ENCODE peak calls at places on chromosome 13, in eight cellular contexts. T is PC-3, L is GM23248, E is heart left ventricle, P is bronchial epithelial cell, S is GM12878, B is Panc1, C is mesenchymal stem cell. G is an unnamed sample. For H3K27me3, the result is how much of the 10 kb centered on the place peaks cover.

GRCh38 chr13:112616586-112617381 is 28.8 kb upstream of the TUBGCP3 start:
- DNase-seq in P (peak), T (peak), C (peak), S (no peak), L (peak), B (peak), E (no peak), G (peak)

GRCh38 chr13:31860002-31860401 is 120.7 kb downstream of the RXFP2 start:
- DNase-seq in P (no peak), L (no peak), B (no peak), T (no peak), C (no peak), S (no peak), E (peak), G (no peak)

GRCh38 chr13:24500977-24501376 is 11.6 kb downstream of the PARP4 start:
- DNase-seq in P (peak), B (no peak), E (no peak), L (peak), C (no peak), S (no peak), T (peak), G (no peak)

GRCh38 chr13:113981201-113981605 is 7.3 kb upstream of the C13orf46 start:
- DNase-seq in L (peak), P (peak), B (no peak), S (no peak), C (no peak), E (peak), T (peak), G (no peak)

GRCh38 chr13:108834193-108834592 is 204.8 kb downstream of the MYO16 start:
- DNase-seq in T (peak), E (no peak), S (no peak), P (no peak), C (peak), L (no peak), B (no peak), G (no peak)

GRCh38 chr13:113976711-113977684 is 3.1 kb upstream of the C13orf46 start:
- DNase-seq in P (peak), B (no peak), L (peak), S (no peak), E (no peak), T (peak), C (no peak), G (no peak)

GRCh38 chr13:87005511-87005910 is 665.7 kb upstream of the SLITRK5 start:
- DNase-seq in E (no peak), P (no peak), B (no peak), C (no peak), L (no peak), S (no peak), T (no peak), G (no peak)

GRCh38 chr13:59915252-59915651 is 248.5 kb downstream of the DIAPH3 start:
- DNase-seq in L (no peak), B (no peak), C (no peak), S (no peak), P (no peak), T (no peak), E (no peak), G (no peak)

GRCh38 chr13:34459856-34460255 is 482.2 kb upstream of the NBEA start:
- DNase-seq in C (no peak), L (no peak), P (no peak), S (no peak), B (no peak), E (no peak), T (no peak), G (no peak)

GRCh38 chr13:106117640-106118039 is 417.8 kb downstream of the EFNB2 start:
- DNase-seq in P (no peak), S (no peak), L (no peak), C (no peak), T (no peak), E (no peak), B (no peak), G (no peak)

GRCh38 chr13:67075239-67075638 is 154.9 kb downstream of the PCDH9 start:
- DNase-seq in T (peak), S (no peak), B (no peak), P (no peak), L (no peak), E (no peak), C (no peak), G (no peak)

GRCh38 chr13:98351636-98352035 is 174.6 kb upstream of the RNF113B start:
- DNase-seq in T (no peak), E (no peak), L (no peak), P (no peak), B (no peak), S (no peak), C (no peak), G (no peak)

GRCh38 chr13:46663644-46664043 is 110.7 kb downstream of the LRCH1 start:
- DNase-seq in T (peak), P (peak), B (no peak), C (peak), E (no peak), L (peak), S (no peak), G (no peak)

GRCh38 chr13:33722216-33722900 is 95.6 kb upstream of the RFC3 start:
- DNase-seq in L (peak), S (no peak), T (no peak), C (peak), E (no peak), P (no peak), B (no peak), G (no peak)

GRCh38 chr13:97275265-97275664 is 53.1 kb downstream of the MBNL2 start:
- DNase-seq in B (no peak), T (peak), C (peak), P (peak), S (no peak), L (peak), E (no peak), G (no peak)

GRCh38 chr13:75251188-75251587 is 230.8 kb downstream of the TBC1D4 start:
- DNase-seq in B (no peak), E (no peak), P (no peak), S (no peak), L (peak), T (no peak), C (no peak), G (no peak)

GRCh38 chr13:36294061-36294460 is 3.6 kb downstream of the CCDC169 start:
- DNase-seq in B (no peak), P (no peak), T (no peak), C (no peak), S (no peak), L (no peak), E (no peak), G (no peak)

GRCh38 chr13:87656311-87656710 is 14.9 kb upstream of the SLITRK5 start:
- DNase-seq in S (no peak), P (peak), L (no peak), E (no peak), C (no peak), T (peak), B (no peak), G (no peak)

GRCh38 chr13:79833972-79834371 is 353.0 kb downstream of the NDFIP2 start:
- DNase-seq in P (no peak), E (no peak), T (no peak), B (no peak), L (no peak), S (no peak), C (no peak), G (no peak)

GRCh38 chr13:33206425-33206824 is 79.1 kb downstream of the STARD13 start:
- DNase-seq in E (no peak), C (peak), S (no peak), T (peak), P (peak), L (peak), B (no peak), G (no peak)

GRCh38 chr13:87123987-87124784 is 547.0 kb upstream of the SLITRK5 start:
- DNase-seq in T (peak), B (peak), C (peak), E (peak), L (peak), S (no peak), P (peak), G (no peak)

GRCh38 chr13:101623469-101624209 is 171.2 kb downstream of the ITGBL1 start:
- DNase-seq in S (no peak), C (peak), B (no peak), T (peak), P (peak), E (no peak), L (peak), G (no peak)

GRCh38 chr13:40333238-40333637 is 333.2 kb downstream of the FOXO1 start:
- DNase-seq in B (no peak), P (peak), L (no peak), S (no peak), E (peak), T (no peak), C (no peak), G (no peak)

GRCh38 chr13:51152713-51153112 is 41.6 kb upstream of the C13orf42 start:
- DNase-seq in T (no peak), L (peak), C (peak), E (no peak), B (no peak), S (no peak), P (no peak), G (no peak)

GRCh38 chr13:43154083-43154739 is 130.8 kb downstream of the DNAJC15 start:
- DNase-seq in C (no peak), S (no peak), E (no peak), L (no peak), B (no peak), T (peak), P (no peak), G (no peak)

GRCh38 chr13:37791699-37792098 is 77.9 kb downstream of the TRPC4 start:
- DNase-seq in P (no peak), L (peak), S (no peak), C (no peak), B (no peak), E (no peak), T (no peak), G (no peak)

GRCh38 chr13:105159794-105160193 is 1375.7 kb downstream of the EFNB2 start:
- DNase-seq in S (no peak), T (no peak), E (no peak), P (no peak), C (no peak), L (no peak), B (no peak), G (no peak)

GRCh38 chr13:39197645-39198007 is 159.4 kb downstream of the NHLRC3 start:
- DNase-seq in L (no peak), E (no peak), P (no peak), T (no peak), S (no peak), B (no peak), C (no peak), G (no peak)

GRCh38 chr13:35489050-35489449 is 12.6 kb upstream of the MAB21L1 start:
- DNase-seq in C (no peak), P (no peak), L (no peak), B (no peak), S (no peak), E (no peak), T (no peak), G (no peak)

GRCh38 chr13:110705356-110705825 is 525 bp downstream of the CARS2 start:
- DNase-seq in P (no peak), L (no peak), S (no peak), E (no peak), C (no peak), B (no peak), T (no peak), G (no peak)
- H3K4me3 ChIP-seq in P (peak), L (peak), S (peak), E (peak), C (peak), B (peak), T (peak), G (peak)

GRCh38 chr13:111415765-111416164 is 95.3 kb downstream of the TEX29 start:
- DNase-seq in L (no peak), P (no peak), E (no peak), B (no peak), C (no peak), S (no peak), T (no peak), G (no peak)

GRCh38 chr13:111415216-111415615 is 94.8 kb downstream of the TEX29 start:
- DNase-seq in T (no peak), L (no peak), C (no peak), S (no peak), E (no peak), B (no peak), P (no peak), G (no peak)

GRCh38 chr13:111413407-111414187 is 93.2 kb downstream of the TEX29 start:
- DNase-seq in E (no peak), L (no peak), B (no peak), S (no peak), T (no peak), C (no peak), P (no peak), G (no peak)

GRCh38 chr13:111412251-111412650 is 91.8 kb downstream of the TEX29 start:
- DNase-seq in T (no peak), E (no peak), C (no peak), S (no peak), P (no peak), L (no peak), B (no peak), G (no peak)

DNA sequence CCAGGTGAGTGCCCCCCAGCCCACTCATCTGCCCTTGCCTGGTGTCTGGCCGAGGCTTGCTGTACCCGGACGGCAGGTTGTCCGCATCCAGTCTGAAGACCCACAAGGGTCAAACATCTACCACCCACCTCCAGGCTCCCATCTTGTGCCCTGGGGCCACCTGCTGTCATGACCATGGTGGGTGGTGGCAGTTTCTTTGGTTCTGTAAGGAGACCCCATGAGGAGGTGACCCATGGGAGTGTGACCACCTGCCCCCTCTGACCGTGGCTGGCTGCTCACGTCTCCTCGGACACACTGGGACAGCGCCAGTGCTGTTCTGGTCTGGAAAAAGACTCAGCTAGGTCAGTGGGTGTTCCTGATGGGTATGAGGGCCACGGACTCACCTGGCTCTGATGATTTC is 93.9 kb downstream of the TEX29 start:
- DNase-seq in C (no peak), L (no peak), T (no peak), P (no peak), E (no peak), B (no peak), S (no peak), G (no peak)
- H3K27me3 ChIP-seq in C (under half), L (half or more), T (half or more), P (under half), E (under half), B (under half), S (under half), G (under half)

DNA sequence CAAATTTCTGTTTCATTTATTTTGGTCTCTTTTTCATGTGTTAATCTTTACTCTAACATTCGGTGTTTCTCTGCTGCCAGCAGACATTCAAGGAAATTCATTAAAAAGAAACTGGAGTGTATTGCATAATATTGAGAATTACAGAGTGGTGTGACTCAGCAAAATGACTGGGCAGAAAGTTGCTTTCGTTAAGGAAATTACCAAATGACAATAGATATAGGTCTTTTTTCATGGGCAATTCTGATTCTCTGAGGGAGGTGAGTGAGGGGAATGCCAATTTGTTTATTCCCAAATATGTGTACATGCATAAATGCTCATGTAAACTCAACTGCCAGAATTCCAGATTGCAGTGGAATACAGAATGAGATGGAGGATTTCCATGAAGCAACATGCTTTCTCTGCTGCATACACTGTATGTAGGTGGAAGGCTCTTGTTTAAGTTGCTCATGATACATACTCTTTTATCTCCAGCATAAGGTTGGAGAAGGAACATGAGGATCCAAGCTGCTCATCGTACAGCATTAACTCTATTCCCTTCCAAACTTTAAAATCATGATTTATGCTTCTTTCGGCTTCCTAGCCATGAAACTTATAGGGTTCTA is 1730.1 kb downstream of the SLITRK5 start:
- DNase-seq in C (peak), B (no peak), P (peak), S (no peak), T (peak), E (no peak), L (peak), G (no peak)
- H3K4me3 ChIP-seq in C (no peak), B (no peak), P (no peak), S (no peak), T (peak), E (no peak), L (peak), G (no peak)

GRCh38 chr13:91097269-91097668 is 250.2 kb upstream of the MIR17HG start:
- DNase-seq in P (no peak), T (no peak), C (no peak), E (no peak), B (no peak), L (no peak), S (no peak), G (no peak)
- H3K27me3 ChIP-seq in P (under half), T (under half), C (under half), E (under half), B (under half), L (under half), S (under half), G (under half)

DNA sequence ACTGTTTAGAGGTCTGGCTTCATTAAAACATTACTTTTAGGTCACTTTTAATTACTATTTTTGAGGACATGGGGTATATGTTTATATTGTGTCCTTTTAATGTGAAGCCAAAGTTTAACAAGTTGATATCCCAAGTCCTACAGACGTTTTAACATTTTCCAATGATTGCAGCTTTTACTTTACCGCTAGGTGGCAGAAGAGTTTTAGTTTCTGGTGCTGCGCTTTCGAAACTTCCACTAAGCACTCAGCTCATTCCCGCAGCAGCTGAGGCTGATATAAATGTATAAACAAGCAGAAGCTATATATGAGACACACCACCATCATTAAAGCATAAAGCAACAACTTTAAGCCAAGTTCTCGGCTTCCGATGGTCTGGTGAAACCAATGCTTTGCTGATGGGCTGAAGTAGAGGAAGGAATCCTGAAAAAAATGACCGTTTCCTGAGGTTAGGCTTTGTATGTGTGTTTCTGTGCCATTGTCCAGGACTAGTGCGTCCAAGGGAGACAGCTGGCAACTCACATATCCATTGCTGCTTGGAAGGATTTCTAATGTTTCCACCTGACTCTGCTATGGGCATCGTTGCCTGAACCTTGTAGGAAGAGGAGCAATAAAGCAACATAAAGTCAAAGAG is 753.9 kb downstream of the OLFM4 start:
- DNase-seq in T (peak), E (no peak), L (peak), S (peak), C (peak), P (peak), B (peak), G (peak)
- H3K4me3 ChIP-seq in T (peak), E (peak), L (peak), S (no peak), C (no peak), P (no peak), B (no peak), G (no peak)

DNA sequence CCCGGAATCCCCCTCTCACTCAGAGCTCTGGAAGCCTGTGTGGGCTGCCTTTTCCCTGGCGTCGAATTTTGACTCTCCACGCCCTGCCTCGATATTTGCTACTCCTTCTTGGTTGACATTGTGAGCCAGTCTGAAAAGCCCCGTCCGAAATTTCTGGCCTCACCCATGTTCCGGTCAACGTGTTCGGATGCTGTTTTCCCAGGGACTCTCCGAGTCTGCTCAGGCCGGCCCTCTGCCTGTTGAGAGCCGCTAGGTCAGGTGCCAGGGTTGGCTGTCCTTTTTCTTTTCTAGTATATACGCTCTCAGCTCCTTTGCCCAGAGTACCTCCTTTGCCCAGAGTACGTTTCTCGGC is 6.8 kb upstream of the DGKH start:
- DNase-seq in E (peak), S (peak), P (peak), T (peak), C (peak), L (peak), B (no peak), G (peak)
- H3K27me3 ChIP-seq in E (under half), S (under half), P (under half), T (under half), C (under half), L (under half), B (under half), G (under half)

GRCh38 chr13:99606322-99607089 is 105.2 kb downstream of the TM9SF2 start:
- DNase-seq in B (no peak), L (peak), E (peak), C (peak), S (no peak), T (peak), P (peak), G (peak)
- H3K4me3 ChIP-seq in B (peak), L (peak), E (peak), C (peak), S (peak), T (peak), P (peak), G (peak)

GRCh38 chr13:27971776-27972618 is 2.9 kb upstream of the CDX2 start:
- DNase-seq in L (no peak), T (no peak), S (no peak), B (no peak), C (no peak), E (no peak), P (no peak), G (no peak)
- H3K27me3 ChIP-seq in L (half or more), T (under half), S (under half), B (under half), C (half or more), E (half or more), P (half or more), G (under half)

GRCh38 chr13:111005808-111006494 is 91.1 kb upstream of the ANKRD10 start:
- DNase-seq in S (no peak), B (no peak), T (no peak), C (no peak), E (peak), P (no peak), L (peak), G (peak)
- H3K4me3 ChIP-seq in S (no peak), B (no peak), T (no peak), C (no peak), E (no peak), P (no peak), L (peak), G (no peak)

GRCh38 chr13:21619633-21620220 is 15.8 kb upstream of the MICU2 start:
- DNase-seq in S (no peak), B (no peak), L (no peak), T (no peak), E (no peak), C (no peak), P (no peak), G (no peak)
- H3K27me3 ChIP-seq in S (under half), B (under half), L (under half), T (under half), E (under half), C (under half), P (under half), G (under half)